ENCODE peak calls at places on chromosomes 16 and 17, in five cellular contexts. O is hippocampal formation; G is stimulated activated naive CD8-positive, alpha-beta T cell treated with anti-CD3 and anti-CD28 coated beads, Interleukin-15, Interleukin-2, amounts not matched to agents 100 U/mL and 50 U/mL, for 24 hours; Z is mucosa of gallbladder; U is colonic mucosa. V is an unnamed sample.
A peak's percentile ranks its signal among the peaks of the same experiment; 100 is the strongest.

GRCh38 chr16:55452996-55453395 is 26.0 kb upstream of the MMP2 start:
- DNase-seq in O (no peak), G (no peak), Z (no peak), U (no peak), V (no peak)

GRCh38 chr16:57818377-57819055 is 16.2 kb upstream of the KIFC3 start:
- DNase-seq in O (no peak), G (no peak), Z (no peak), U (no peak), V (no peak)

GRCh38 chr17:34451313-34451712 is 88.3 kb upstream of the CCL1 start:
- DNase-seq in O (no peak), G (no peak), Z (no peak), U (no peak), V (no peak)

GRCh38 chr17:30969989-30970680 is 704 bp upstream of the RNF135 start:
- DNase-seq in O (no peak), G (peak; percentile 24), Z (no peak), U (peak; percentile 70), V (no peak)

GRCh38 chr16:75080205-75081029 is 36.2 kb downstream of the LDHD start:
- DNase-seq in O (no peak), G (no peak), Z (no peak), U (no peak), V (no peak)

GRCh38 chr17:50911890-50912289 is 45.7 kb upstream of the TOB1 start:
- DNase-seq in O (no peak), G (no peak), Z (no peak), U (no peak), V (no peak)

GRCh38 chr17:21215935-21216334 is 2.0 kb upstream of the TMEM11 start:
- DNase-seq in O (no peak), G (no peak), Z (no peak), U (no peak), V (no peak)

GRCh38 chr16:80038566-80038965 is 438.0 kb upstream of the MAF start:
- DNase-seq in O (no peak), G (no peak), Z (no peak), U (no peak), V (no peak)

GRCh38 chr16:87350681-87351319 is 32.8 kb downstream of the FBXO31 start:
- DNase-seq in O (peak; percentile 19), G (no peak), Z (no peak), U (no peak), V (peak; percentile 70)

GRCh38 chr17:33832295-33832694 is 422.8 kb upstream of the CCL2 start:
- DNase-seq in O (no peak), G (no peak), Z (no peak), U (no peak), V (no peak)

GRCh38 chr16:27225536-27226360 is 22.4 kb downstream of the KDM8 start:
- DNase-seq in O (no peak), G (no peak), Z (peak; percentile 34), U (peak; percentile 76), V (no peak)